ENCODE peak calls at places on chromosomes 1 and 21, in nine cellular contexts. One of them, this sample, is unnamed.

GRCh38 chr1:228060458-228061190 is 21.9 kb upstream of the ARF1 start:
- DNase-seq in NB4: no peak
- DNase-seq in Right ventricle myocardium superior: peak; percentile 37
- DNase-seq in left ventricle myocardium superior: peak; percentile 24
- DNase-seq in substantia nigra: no peak
- DNase-seq in breast epithelium: no peak
- DNase-seq in adrenal gland: no peak
- DNase-seq in fibroblast of villous mesenchyme: no peak
- DNase-seq in CD4-positive, CD25-positive, alpha-beta regulatory T cell: no peak
- DNase-seq in this sample: no peak

GRCh38 chr1:31181515-31182343 is 58.0 kb downstream of the NKAIN1 start:
- DNase-seq in breast epithelium: no peak
- DNase-seq in CD4-positive, CD25-positive, alpha-beta regulatory T cell: no peak
- DNase-seq in NB4: peak; percentile 68
- DNase-seq in Right ventricle myocardium superior: peak; percentile 73
- DNase-seq in adrenal gland: peak; percentile 68
- DNase-seq in substantia nigra: peak; percentile 55
- DNase-seq in fibroblast of villous mesenchyme: peak; percentile 47
- DNase-seq in left ventricle myocardium superior: peak; percentile 73
- DNase-seq in this sample: peak; percentile 80

GRCh38 chr21:34743285-34743684 is 74.5 kb downstream of the CLIC6 start:
- DNase-seq in NB4: no peak
- DNase-seq in CD4-positive, CD25-positive, alpha-beta regulatory T cell: no peak
- DNase-seq in substantia nigra: no peak
- DNase-seq in Right ventricle myocardium superior: no peak
- DNase-seq in breast epithelium: no peak
- DNase-seq in adrenal gland: no peak
- DNase-seq in fibroblast of villous mesenchyme: no peak
- DNase-seq in left ventricle myocardium superior: no peak
- DNase-seq in this sample: no peak

GRCh38 chr1:41726899-41727748 is 191.6 kb downstream of the HIVEP3 start:
- DNase-seq in CD4-positive, CD25-positive, alpha-beta regulatory T cell: no peak
- DNase-seq in Right ventricle myocardium superior: peak; percentile 86
- DNase-seq in adrenal gland: peak; percentile 53
- DNase-seq in substantia nigra: peak; percentile 34
- DNase-seq in left ventricle myocardium superior: peak; percentile 77
- DNase-seq in fibroblast of villous mesenchyme: no peak
- DNase-seq in NB4: peak; percentile 90
- DNase-seq in breast epithelium: no peak
- DNase-seq in this sample: peak; percentile 64

GRCh38 chr1:117652421-117652820 is 46.6 kb downstream of the TENT5C start:
- DNase-seq in left ventricle myocardium superior: no peak
- DNase-seq in CD4-positive, CD25-positive, alpha-beta regulatory T cell: no peak
- DNase-seq in fibroblast of villous mesenchyme: no peak
- DNase-seq in breast epithelium: no peak
- DNase-seq in adrenal gland: no peak
- DNase-seq in substantia nigra: no peak
- DNase-seq in NB4: no peak
- DNase-seq in Right ventricle myocardium superior: no peak
- DNase-seq in this sample: no peak

GRCh38 chr1:12249181-12249580 is 19.4 kb downstream of the VPS13D start:
- DNase-seq in CD4-positive, CD25-positive, alpha-beta regulatory T cell: no peak
- DNase-seq in breast epithelium: no peak
- DNase-seq in NB4: no peak
- DNase-seq in fibroblast of villous mesenchyme: no peak
- DNase-seq in left ventricle myocardium superior: no peak
- DNase-seq in Right ventricle myocardium superior: no peak
- DNase-seq in adrenal gland: no peak
- DNase-seq in substantia nigra: no peak
- DNase-seq in this sample: no peak

GRCh38 chr21:46142581-46143473 is 12.6 kb downstream of the FTCD start:
- DNase-seq in substantia nigra: no peak
- DNase-seq in Right ventricle myocardium superior: peak; percentile 36
- DNase-seq in adrenal gland: no peak
- DNase-seq in breast epithelium: no peak
- DNase-seq in left ventricle myocardium superior: peak; percentile 24
- DNase-seq in NB4: no peak
- DNase-seq in CD4-positive, CD25-positive, alpha-beta regulatory T cell: no peak
- DNase-seq in fibroblast of villous mesenchyme: no peak
- DNase-seq in this sample: no peak

GRCh38 chr1:39360726-39361125 is 130.7 kb upstream of the BMP8A start:
- DNase-seq in fibroblast of villous mesenchyme: no peak
- DNase-seq in breast epithelium: no peak
- DNase-seq in CD4-positive, CD25-positive, alpha-beta regulatory T cell: no peak
- DNase-seq in Right ventricle myocardium superior: no peak
- DNase-seq in left ventricle myocardium superior: no peak
- DNase-seq in substantia nigra: no peak
- DNase-seq in adrenal gland: no peak
- DNase-seq in NB4: peak; percentile 58
- DNase-seq in this sample: no peak

GRCh38 chr1:33878392-33878791 is 14.5 kb downstream of the HMGB4 start:
- DNase-seq in fibroblast of villous mesenchyme: no peak
- DNase-seq in Right ventricle myocardium superior: no peak
- DNase-seq in left ventricle myocardium superior: no peak
- DNase-seq in NB4: no peak
- DNase-seq in adrenal gland: no peak
- DNase-seq in substantia nigra: no peak
- DNase-seq in breast epithelium: no peak
- DNase-seq in CD4-positive, CD25-positive, alpha-beta regulatory T cell: no peak
- DNase-seq in this sample: no peak

GRCh38 chr1:79133703-79134258 is 127.3 kb upstream of the ADGRL4 start:
- DNase-seq in CD4-positive, CD25-positive, alpha-beta regulatory T cell: no peak
- DNase-seq in substantia nigra: no peak
- DNase-seq in adrenal gland: no peak
- DNase-seq in breast epithelium: no peak
- DNase-seq in fibroblast of villous mesenchyme: no peak
- DNase-seq in NB4: no peak
- DNase-seq in left ventricle myocardium superior: no peak
- DNase-seq in Right ventricle myocardium superior: no peak
- DNase-seq in this sample: no peak

GRCh38 chr21:20452935-20453334 is 545.3 kb upstream of the NCAM2 start:
- DNase-seq in left ventricle myocardium superior: no peak
- DNase-seq in CD4-positive, CD25-positive, alpha-beta regulatory T cell: no peak
- DNase-seq in adrenal gland: no peak
- DNase-seq in substantia nigra: no peak
- DNase-seq in breast epithelium: no peak
- DNase-seq in fibroblast of villous mesenchyme: no peak
- DNase-seq in Right ventricle myocardium superior: no peak
- DNase-seq in NB4: no peak
- DNase-seq in this sample: no peak

GRCh38 chr1:24535021-24535424 is 20.9 kb upstream of the NCMAP start:
- DNase-seq in breast epithelium: no peak
- DNase-seq in NB4: peak; percentile 51
- DNase-seq in CD4-positive, CD25-positive, alpha-beta regulatory T cell: peak; percentile 72
- DNase-seq in adrenal gland: no peak
- DNase-seq in Right ventricle myocardium superior: no peak
- DNase-seq in fibroblast of villous mesenchyme: no peak
- DNase-seq in left ventricle myocardium superior: peak; percentile 32
- DNase-seq in substantia nigra: no peak
- DNase-seq in this sample: peak; percentile 63

GRCh38 chr1:218459878-218460277 is 114.7 kb downstream of the TGFB2 start:
- DNase-seq in fibroblast of villous mesenchyme: peak; percentile 79
- DNase-seq in adrenal gland: peak; percentile 33
- DNase-seq in NB4: peak; percentile 88
- DNase-seq in CD4-positive, CD25-positive, alpha-beta regulatory T cell: no peak
- DNase-seq in Right ventricle myocardium superior: no peak
- DNase-seq in left ventricle myocardium superior: no peak
- DNase-seq in breast epithelium: peak; percentile 50
- DNase-seq in substantia nigra: no peak
- DNase-seq in this sample: no peak

GRCh38 chr21:45845063-45845789 is 136.3 kb upstream of the COL6A1 start:
- DNase-seq in NB4: no peak
- DNase-seq in Right ventricle myocardium superior: no peak
- DNase-seq in fibroblast of villous mesenchyme: no peak
- DNase-seq in CD4-positive, CD25-positive, alpha-beta regulatory T cell: no peak
- DNase-seq in adrenal gland: no peak
- DNase-seq in left ventricle myocardium superior: no peak
- DNase-seq in substantia nigra: no peak
- DNase-seq in breast epithelium: no peak
- DNase-seq in this sample: no peak

GRCh38 chr1:2384941-2385481 is 6.3 kb downstream of the MORN1 start:
- DNase-seq in CD4-positive, CD25-positive, alpha-beta regulatory T cell: no peak
- DNase-seq in breast epithelium: no peak
- DNase-seq in NB4: no peak
- DNase-seq in Right ventricle myocardium superior: peak; percentile 42
- DNase-seq in adrenal gland: peak; percentile 25
- DNase-seq in left ventricle myocardium superior: peak; percentile 27
- DNase-seq in substantia nigra: no peak
- DNase-seq in fibroblast of villous mesenchyme: no peak
- DNase-seq in this sample: no peak

GRCh38 chr21:37164742-37165141 is 91.7 kb downstream of the TTC3 start:
- DNase-seq in Right ventricle myocardium superior: no peak
- DNase-seq in left ventricle myocardium superior: no peak
- DNase-seq in NB4: peak; percentile 32
- DNase-seq in breast epithelium: no peak
- DNase-seq in adrenal gland: no peak
- DNase-seq in CD4-positive, CD25-positive, alpha-beta regulatory T cell: no peak
- DNase-seq in fibroblast of villous mesenchyme: peak; percentile 58
- DNase-seq in substantia nigra: no peak
- DNase-seq in this sample: no peak

GRCh38 chr1:40344597-40344996 is 27.5 kb upstream of the COL9A2 start:
- DNase-seq in substantia nigra: peak; percentile 1
- DNase-seq in NB4: peak; percentile 67
- DNase-seq in left ventricle myocardium superior: peak; percentile 58
- DNase-seq in Right ventricle myocardium superior: peak; percentile 69
- DNase-seq in fibroblast of villous mesenchyme: peak; percentile 59
- DNase-seq in CD4-positive, CD25-positive, alpha-beta regulatory T cell: peak; percentile 10
- DNase-seq in adrenal gland: peak; percentile 49
- DNase-seq in breast epithelium: peak; percentile 27
- DNase-seq in this sample: peak; percentile 38

GRCh38 chr1:3321559-3322439 is 132.7 kb upstream of the ARHGEF16 start:
- DNase-seq in substantia nigra: no peak
- DNase-seq in NB4: no peak
- DNase-seq in adrenal gland: no peak
- DNase-seq in CD4-positive, CD25-positive, alpha-beta regulatory T cell: no peak
- DNase-seq in breast epithelium: no peak
- DNase-seq in Right ventricle myocardium superior: no peak
- DNase-seq in left ventricle myocardium superior: peak; percentile 12
- DNase-seq in fibroblast of villous mesenchyme: peak; percentile 25
- DNase-seq in this sample: no peak

GRCh38 chr1:59502009-59502691 is 205.3 kb downstream of the FGGY start:
- DNase-seq in Right ventricle myocardium superior: no peak
- DNase-seq in substantia nigra: no peak
- DNase-seq in adrenal gland: no peak
- DNase-seq in CD4-positive, CD25-positive, alpha-beta regulatory T cell: no peak
- DNase-seq in left ventricle myocardium superior: no peak
- DNase-seq in fibroblast of villous mesenchyme: no peak
- DNase-seq in breast epithelium: peak; percentile 81
- DNase-seq in NB4: no peak
- DNase-seq in this sample: no peak

GRCh38 chr1:179079113-179079761 is 2.6 kb upstream of the TOR3A start:
- DNase-seq in left ventricle myocardium superior: no peak
- DNase-seq in adrenal gland: peak; percentile 75
- DNase-seq in Right ventricle myocardium superior: no peak
- DNase-seq in breast epithelium: peak; percentile 50
- DNase-seq in NB4: peak; percentile 83
- DNase-seq in fibroblast of villous mesenchyme: peak; percentile 82
- DNase-seq in substantia nigra: no peak
- DNase-seq in CD4-positive, CD25-positive, alpha-beta regulatory T cell: peak; percentile 32
- DNase-seq in this sample: peak; percentile 66

GRCh38 chr1:40944841-40945430 is 34.6 kb upstream of the CTPS1 start:
- DNase-seq in NB4: no peak
- DNase-seq in fibroblast of villous mesenchyme: peak; percentile 46
- DNase-seq in left ventricle myocardium superior: no peak
- DNase-seq in Right ventricle myocardium superior: no peak
- DNase-seq in CD4-positive, CD25-positive, alpha-beta regulatory T cell: no peak
- DNase-seq in breast epithelium: peak; percentile 70
- DNase-seq in adrenal gland: peak; percentile 59
- DNase-seq in substantia nigra: no peak
- DNase-seq in this sample: no peak

GRCh38 chr1:54174106-54174505 is 21.3 kb upstream of the CDCP2 start:
- DNase-seq in substantia nigra: no peak
- DNase-seq in NB4: no peak
- DNase-seq in CD4-positive, CD25-positive, alpha-beta regulatory T cell: no peak
- DNase-seq in Right ventricle myocardium superior: no peak
- DNase-seq in left ventricle myocardium superior: no peak
- DNase-seq in fibroblast of villous mesenchyme: no peak
- DNase-seq in adrenal gland: no peak
- DNase-seq in breast epithelium: no peak
- DNase-seq in this sample: no peak

GRCh38 chr1:170596701-170597100 is 64.7 kb downstream of the GORAB start:
- DNase-seq in Right ventricle myocardium superior: no peak
- DNase-seq in breast epithelium: no peak
- DNase-seq in NB4: no peak
- DNase-seq in substantia nigra: no peak
- DNase-seq in CD4-positive, CD25-positive, alpha-beta regulatory T cell: no peak
- DNase-seq in adrenal gland: no peak
- DNase-seq in left ventricle myocardium superior: no peak
- DNase-seq in fibroblast of villous mesenchyme: no peak
- DNase-seq in this sample: no peak

This sample was measured in GM20000.